ENCODE peak calls at places on chromosomes 4 and X, in ten cellular contexts. S, Q, G, B, A, X, N, P, K and Y are unnamed samples.

GRCh38 chr4:85128246-85129204 is 162.0 kb upstream of the WDFY3 start:
- DNase-seq in S (no peak), Q (no peak), G (no peak), B (no peak), A (no peak), X (no peak), N (no peak), P (no peak), K (no peak), Y (no peak)

GRCh38 chr4:120918788-120919187 is 3.7 kb downstream of the PRDM5 start:
- DNase-seq in S (no peak), Q (no peak), G (peak), B (no peak), A (no peak), X (no peak), N (no peak), P (no peak), K (no peak), Y (no peak)

GRCh38 chr4:145935253-145936141 is 3.1 kb downstream of the ZNF827 start:
- DNase-seq in S (no peak), Q (no peak), G (peak), B (peak), A (no peak), X (peak), N (no peak), P (no peak), K (peak), Y (peak)

GRCh38 chr4:147788791-147789190 is 56.9 kb downstream of the ARHGAP10 start:
- DNase-seq in S (no peak), Q (no peak), G (no peak), B (no peak), A (no peak), X (no peak), N (no peak), P (no peak), K (no peak), Y (no peak)

GRCh38 chr4:46123872-46124755 is at the start of gene GABRG1:
- DNase-seq in S (no peak), Q (no peak), G (peak), B (no peak), A (no peak), X (no peak), N (no peak), P (no peak), K (no peak), Y (no peak)

GRCh38 chr4:3519468-3520264 is 12.6 kb downstream of the LRPAP1 start:
- DNase-seq in S (no peak), Q (no peak), G (no peak), B (no peak), A (no peak), X (peak), N (no peak), P (no peak), K (no peak), Y (no peak)

GRCh38 chr4:27059446-27059845 is 198.8 kb downstream of the STIM2 start:
- DNase-seq in S (peak), Q (no peak), G (no peak), B (no peak), A (no peak), X (no peak), N (no peak), P (no peak), K (no peak), Y (no peak)

GRCh38 chr4:144647095-144647959 is 1.4 kb downstream of the HHIP start:
- DNase-seq in S (no peak), Q (no peak), G (peak), B (no peak), A (no peak), X (peak), N (peak), P (no peak), K (no peak), Y (no peak)

GRCh38 chr4:116020141-116020722 is 906.8 kb upstream of the NDST4 start:
- DNase-seq in S (no peak), Q (no peak), G (no peak), B (no peak), A (no peak), X (no peak), N (no peak), P (no peak), K (no peak), Y (no peak)

GRCh38 chr4:137663376-137664054 is 131.2 kb upstream of the PCDH18 start:
- DNase-seq in S (no peak), Q (no peak), G (no peak), B (no peak), A (no peak), X (no peak), N (no peak), P (no peak), K (no peak), Y (peak)

GRCh38 chr4:163911891-163912290 is 417.4 kb downstream of the TMA16 start:
- DNase-seq in S (no peak), Q (no peak), G (no peak), B (no peak), A (no peak), X (no peak), N (no peak), P (no peak), K (no peak), Y (no peak)

GRCh38 chr4:77566148-77566547 is 39.5 kb upstream of the CXCL13 start:
- DNase-seq in S (no peak), Q (no peak), G (no peak), B (no peak), A (no peak), X (no peak), N (no peak), P (no peak), K (no peak), Y (no peak)

GRCh38 chr4:72522440-72522839 is 46.6 kb downstream of the ADAMTS3 start:
- DNase-seq in S (no peak), Q (no peak), G (no peak), B (no peak), A (no peak), X (no peak), N (no peak), P (no peak), K (no peak), Y (no peak)

GRCh38 chrX:37349131-37350033 is at the start of gene PRRG1:
- DNase-seq in S (peak), Q (peak), G (peak), B (peak), A (no peak), X (peak), N (peak), P (peak), K (no peak), Y (peak)

GRCh38 chr4:39950861-39951481 is 26.7 kb downstream of the PDS5A start:
- DNase-seq in S (no peak), Q (no peak), G (no peak), B (no peak), A (no peak), X (no peak), N (no peak), P (no peak), K (no peak), Y (no peak)

GRCh38 chr4:22462693-22463092 is 53.2 kb downstream of the ADGRA3 start:
- DNase-seq in S (no peak), Q (no peak), G (no peak), B (no peak), A (no peak), X (peak), N (no peak), P (no peak), K (no peak), Y (no peak)

GRCh38 chr4:39626913-39627312 is 11.8 kb downstream of the SMIM14 start:
- DNase-seq in S (no peak), Q (no peak), G (no peak), B (no peak), A (no peak), X (no peak), N (no peak), P (no peak), K (no peak), Y (no peak)

GRCh38 chrX:153782324-153782723 is 1.5 kb downstream of the SRPK3 start:
- DNase-seq in S (no peak), Q (no peak), G (no peak), B (peak), A (no peak), X (peak), N (no peak), P (no peak), K (no peak), Y (no peak)

GRCh38 chr4:149706942-149707341 is 108.7 kb downstream of the IQCM start:
- DNase-seq in S (peak), Q (peak), G (no peak), B (no peak), A (no peak), X (no peak), N (peak), P (no peak), K (no peak), Y (no peak)

GRCh38 chr4:102819588-102820365 is 7.6 kb downstream of the UBE2D3 start:
- DNase-seq in S (no peak), Q (no peak), G (no peak), B (no peak), A (no peak), X (no peak), N (no peak), P (no peak), K (no peak), Y (no peak)

GRCh38 chr4:12672320-12672719 is 811.8 kb downstream of the RAB28 start:
- DNase-seq in S (no peak), Q (no peak), G (no peak), B (no peak), A (no peak), X (no peak), N (no peak), P (no peak), K (no peak), Y (no peak)

GRCh38 chr4:114027596-114027995 is 48.1 kb upstream of the ARSJ start:
- DNase-seq in S (no peak), Q (no peak), G (no peak), B (no peak), A (no peak), X (no peak), N (no peak), P (no peak), K (no peak), Y (no peak)

GRCh38 chr4:127775843-127776242 is 6.3 kb upstream of the HSPA4L start:
- DNase-seq in S (no peak), Q (no peak), G (no peak), B (no peak), A (no peak), X (no peak), N (no peak), P (no peak), K (no peak), Y (no peak)

GRCh38 chrX:6729581-6729980 is 194.7 kb upstream of the VCX3A start:
- DNase-seq in S (peak), Q (no peak), G (no peak), B (no peak), A (no peak), X (no peak), N (no peak), P (no peak), K (no peak), Y (no peak)

GRCh38 chr4:684611-685010 is 4.3 kb downstream of the SLC49A3 start:
- DNase-seq in S (no peak), Q (no peak), G (no peak), B (no peak), A (no peak), X (peak), N (no peak), P (no peak), K (no peak), Y (no peak)

GRCh38 chr4:1375761-1376322 is 28.8 kb downstream of the UVSSA start:
- DNase-seq in S (no peak), Q (no peak), G (no peak), B (no peak), A (no peak), X (no peak), N (no peak), P (no peak), K (no peak), Y (no peak)

GRCh38 chr4:73859614-73860088 is 6.6 kb downstream of the PF4V1 start:
- DNase-seq in S (no peak), Q (no peak), G (no peak), B (no peak), A (no peak), X (no peak), N (peak), P (peak), K (no peak), Y (no peak)